ENCODE peak calls at places on chromosome 1, in six cellular contexts. O, W, L, B, I and U are unnamed samples.

GRCh38 chr1:147201276-147201675 is 23.9 kb downstream of the FMO5 start:
- ATAC-seq in O (no peak), W (no peak), L (no peak), B (no peak), I (no peak), U (no peak)

GRCh38 chr1:9443913-9444445 is 95.3 kb upstream of the SLC25A33 start:
- ATAC-seq in O (no peak), W (peak; percentile 63), L (no peak), B (no peak), I (no peak), U (no peak)

GRCh38 chr1:36729289-36729688 is 246.6 kb upstream of the CSF3R start:
- ATAC-seq in O (no peak), W (peak; percentile 39), L (no peak), B (no peak), I (no peak), U (no peak)

GRCh38 chr1:109993885-109994284 is 9.3 kb downstream of the AHCYL1 start:
- ATAC-seq in O (no peak), W (peak; percentile 47), L (no peak), B (peak; percentile 30), I (no peak), U (peak; percentile 80)

GRCh38 chr1:45365051-45365450 is 24.8 kb upstream of the MUTYH start:
- ATAC-seq in O (no peak), W (no peak), L (peak; percentile 49), B (no peak), I (no peak), U (no peak)

GRCh38 chr1:108097057-108097456 is 103.1 kb downstream of the SLC25A24 start:
- ATAC-seq in O (no peak), W (no peak), L (no peak), B (no peak), I (no peak), U (no peak)

GRCh38 chr1:57736940-57737339 is 313.1 kb upstream of the DAB1 start:
- ATAC-seq in O (no peak), W (no peak), L (no peak), B (no peak), I (no peak), U (no peak)

GRCh38 chr1:219567341-219567947 is 45.5 kb downstream of the ZC3H11B start:
- ATAC-seq in O (no peak), W (peak; percentile 44), L (peak; percentile 59), B (no peak), I (no peak), U (peak; percentile 92)

GRCh38 chr1:226109829-226110248 is 47.3 kb downstream of the H3-3A start:
- ATAC-seq in O (peak; percentile 86), W (peak; percentile 87), L (peak; percentile 91), B (peak; percentile 81), I (peak; percentile 87), U (peak; percentile 77)

GRCh38 chr1:42319128-42319851 is 15.7 kb downstream of the FOXJ3 start:
- ATAC-seq in O (no peak), W (no peak), L (no peak), B (no peak), I (peak; percentile 45), U (no peak)

GRCh38 chr1:73903092-73903491 is 294.9 kb downstream of the LRRIQ3 start:
- ATAC-seq in O (no peak), W (no peak), L (no peak), B (no peak), I (no peak), U (no peak)

GRCh38 chr1:21634481-21635137 is 34.5 kb downstream of the RAP1GAP start:
- ATAC-seq in O (no peak), W (no peak), L (no peak), B (peak; percentile 41), I (no peak), U (no peak)

GRCh38 chr1:199742547-199742946 is 285.0 kb upstream of the NR5A2 start:
- ATAC-seq in O (no peak), W (peak; percentile 72), L (no peak), B (no peak), I (no peak), U (peak; percentile 86)

GRCh38 chr1:20430355-20431290 is 55.4 kb downstream of the CAMK2N1 start:
- ATAC-seq in O (no peak), W (no peak), L (peak; percentile 48), B (no peak), I (no peak), U (peak; percentile 79)

GRCh38 chr1:5493708-5494390 is 498.4 kb downstream of the NPHP4 start:
- ATAC-seq in O (no peak), W (no peak), L (no peak), B (no peak), I (no peak), U (no peak)

GRCh38 chr1:53508991-53509663 is 49.9 kb downstream of the DMRTB1 start:
- ATAC-seq in O (peak; percentile 65), W (peak; percentile 93), L (no peak), B (no peak), I (no peak), U (peak; percentile 27)

GRCh38 chr1:234970731-234971476 is 157.7 kb downstream of the TOMM20 start:
- ATAC-seq in O (no peak), W (peak; percentile 64), L (peak; percentile 86), B (peak; percentile 44), I (peak; percentile 51), U (peak; percentile 88)